ENCODE peak calls at places on chromosomes 3 and 15, in seven cellular contexts. B is aorta, S is heart right ventricle, O is brain microvascular endothelial cell, Z is fibroblast of lung, H is BE2C, T is cardiac muscle cell. C is an unnamed sample. For H3K27me3 and H3K36me3, the result is how much of the 10 kb centered on the place peaks cover.

GRCh38 chr3:155026999-155027591 is 53.0 kb upstream of the MME start:
- DNase-seq in B (no peak), S (no peak), O (peak), Z (peak), H (no peak), T (peak), C (no peak)

GRCh38 chr3:160473233-160473632 is 23.6 kb upstream of the TRIM59 start:
- DNase-seq in B (no peak), S (no peak), O (peak), Z (peak), H (no peak), T (peak), C (no peak)

GRCh38 chr3:149466192-149466591 is 8.3 kb upstream of the TM4SF4 start:
- DNase-seq in B (no peak), S (no peak), O (peak), Z (peak), H (no peak), T (peak), C (no peak)

GRCh38 chr3:175270199-175270837 is 411.2 kb downstream of the NAALADL2 start:
- DNase-seq in B (no peak), S (no peak), O (no peak), Z (peak), H (peak), T (peak), C (no peak)

GRCh38 chr15:71448688-71449114 is 333.4 kb downstream of the THSD4 start:
- DNase-seq in B (no peak), S (no peak), O (peak), Z (peak), H (peak), T (peak), C (peak)

GRCh38 chr3:27479816-27480543 is 4.2 kb downstream of the SLC4A7 start:
- DNase-seq in B (no peak), S (no peak), O (no peak), Z (no peak), H (no peak), T (no peak), C (no peak)

GRCh38 chr3:137845161-137845560 is 81.0 kb downstream of the SOX14 start:
- DNase-seq in B (no peak), S (no peak), O (no peak), Z (no peak), H (no peak), T (no peak), C (no peak)

GRCh38 chr3:4504340-4505261 is 11.5 kb downstream of the ITPR1 start:
- DNase-seq in B (no peak), S (no peak), O (no peak), Z (peak), H (peak), T (peak), C (peak)

GRCh38 chr3:180253283-180253682 is 216.5 kb upstream of the PEX5L start:
- DNase-seq in B (no peak), S (no peak), O (no peak), Z (no peak), H (no peak), T (no peak), C (no peak)

GRCh38 chr3:99911433-99911832 is 93.8 kb downstream of the CMSS1 start:
- DNase-seq in B (no peak), S (no peak), O (no peak), Z (no peak), H (peak), T (no peak), C (no peak)

GRCh38 chr15:99485153-99485947 is 80.4 kb upstream of the MEF2A start:
- DNase-seq in B (no peak), S (no peak), O (no peak), Z (no peak), H (no peak), T (no peak), C (no peak)

GRCh38 chr3:115626711-115627110 is 3.4 kb downstream of the GAP43 start:
- DNase-seq in B (no peak), S (no peak), O (no peak), Z (no peak), H (no peak), T (no peak), C (no peak)

GRCh38 chr3:133294253-133294652 is 105.6 kb upstream of the BFSP2 start:
- DNase-seq in B (no peak), S (no peak), O (peak), Z (no peak), H (no peak), T (no peak), C (no peak)

GRCh38 chr15:78358114-78358513 is 18.0 kb downstream of the CRABP1 start:
- DNase-seq in B (no peak), S (no peak), O (peak), Z (peak), H (no peak), T (peak), C (no peak)

GRCh38 chr3:156388469-156389150 is 166.3 kb downstream of the SSR3 start:
- DNase-seq in B (no peak), S (no peak), O (peak), Z (peak), H (no peak), T (peak), C (no peak)

GRCh38 chr3:146125946-146126345 is 35.0 kb downstream of the PLOD2 start:
- DNase-seq in B (no peak), S (no peak), O (peak), Z (peak), H (no peak), T (peak), C (no peak)

GRCh38 chr3:100523050-100523760 is 30.8 kb downstream of the TMEM45A start:
- DNase-seq in B (no peak), S (no peak), O (no peak), Z (no peak), H (no peak), T (no peak), C (no peak)

GRCh38 chr3:45486136-45486535 is 97.8 kb downstream of the LARS2 start:
- DNase-seq in B (no peak), S (no peak), O (no peak), Z (no peak), H (no peak), T (peak), C (no peak)

GRCh38 chr3:73727117-73727802 is 102.5 kb upstream of the PDZRN3 start:
- DNase-seq in B (no peak), S (no peak), O (peak), Z (peak), H (no peak), T (peak), C (no peak)

GRCh38 chr3:135994708-135995335 is 29.3 kb downstream of the PPP2R3A start:
- DNase-seq in B (peak), S (no peak), O (no peak), Z (no peak), H (no peak), T (no peak), C (no peak)

GRCh38 chr3:155352900-155353490 is 59.5 kb upstream of the STRIT1 start:
- DNase-seq in B (no peak), S (no peak), O (no peak), Z (peak), H (no peak), T (peak), C (no peak)

GRCh38 chr3:30641612-30642251 is 35.3 kb downstream of the TGFBR2 start:
- DNase-seq in B (no peak), S (no peak), O (no peak), Z (no peak), H (no peak), T (no peak), C (no peak)

GRCh38 chr3:186985713-186986364 is 55.5 kb downstream of the ST6GAL1 start:
- DNase-seq in B (no peak), S (peak), O (no peak), Z (no peak), H (peak), T (no peak), C (no peak)

GRCh38 chr3:167684389-167684993 is 30.7 kb upstream of the WDR49 start:
- DNase-seq in B (no peak), S (no peak), O (peak), Z (peak), H (peak), T (peak), C (peak)

GRCh38 chr3:170753421-170754344 is 116.3 kb downstream of the RPL22L1 start:
- DNase-seq in B (no peak), S (no peak), O (no peak), Z (peak), H (peak), T (peak), C (no peak)
- H3K27me3 ChIP-seq in B (under half), S (under half), O (under half), Z (under half), H (under half), T (under half), C (under half)

GRCh38 chr15:79883579-79884203 is 13.1 kb downstream of the MTHFS start:
- DNase-seq in B (no peak), S (no peak), O (no peak), Z (no peak), H (no peak), T (no peak), C (no peak)
- H3K36me3 ChIP-seq in B (under half), S (under half), O (under half), Z (under half), H (under half), T (under half), C (under half)

GRCh38 chr15:69735126-69735525 is 282.5 kb downstream of the RPLP1 start:
- DNase-seq in B (no peak), S (no peak), O (peak), Z (peak), H (peak), T (peak), C (no peak)
- H3K27me3 ChIP-seq in B (under half), S (under half), O (under half), Z (under half), H (under half), T (under half), C (under half)

GRCh38 chr15:56228352-56228751 is 15.3 kb downstream of the RFX7 start:
- DNase-seq in B (no peak), S (no peak), O (no peak), Z (no peak), H (no peak), T (no peak), C (no peak)

GRCh38 chr15:56225520-56225919 is 18.2 kb downstream of the RFX7 start:
- DNase-seq in B (no peak), S (no peak), O (no peak), Z (no peak), H (no peak), T (no peak), C (no peak)

GRCh38 chr15:56227315-56227714 is 16.4 kb downstream of the RFX7 start:
- DNase-seq in B (no peak), S (no peak), O (no peak), Z (no peak), H (no peak), T (no peak), C (no peak)

GRCh38 chr15:56228854-56229253 is 14.8 kb downstream of the RFX7 start:
- DNase-seq in B (no peak), S (no peak), O (no peak), Z (no peak), H (no peak), T (no peak), C (no peak)

GRCh38 chr15:56227780-56228179 is 15.9 kb downstream of the RFX7 start:
- DNase-seq in B (no peak), S (no peak), O (no peak), Z (no peak), H (no peak), T (no peak), C (no peak)
- H3K36me3 ChIP-seq in B (under half), S (under half), O (under half), Z (under half), H (under half), T (under half), C (under half)

DNA sequence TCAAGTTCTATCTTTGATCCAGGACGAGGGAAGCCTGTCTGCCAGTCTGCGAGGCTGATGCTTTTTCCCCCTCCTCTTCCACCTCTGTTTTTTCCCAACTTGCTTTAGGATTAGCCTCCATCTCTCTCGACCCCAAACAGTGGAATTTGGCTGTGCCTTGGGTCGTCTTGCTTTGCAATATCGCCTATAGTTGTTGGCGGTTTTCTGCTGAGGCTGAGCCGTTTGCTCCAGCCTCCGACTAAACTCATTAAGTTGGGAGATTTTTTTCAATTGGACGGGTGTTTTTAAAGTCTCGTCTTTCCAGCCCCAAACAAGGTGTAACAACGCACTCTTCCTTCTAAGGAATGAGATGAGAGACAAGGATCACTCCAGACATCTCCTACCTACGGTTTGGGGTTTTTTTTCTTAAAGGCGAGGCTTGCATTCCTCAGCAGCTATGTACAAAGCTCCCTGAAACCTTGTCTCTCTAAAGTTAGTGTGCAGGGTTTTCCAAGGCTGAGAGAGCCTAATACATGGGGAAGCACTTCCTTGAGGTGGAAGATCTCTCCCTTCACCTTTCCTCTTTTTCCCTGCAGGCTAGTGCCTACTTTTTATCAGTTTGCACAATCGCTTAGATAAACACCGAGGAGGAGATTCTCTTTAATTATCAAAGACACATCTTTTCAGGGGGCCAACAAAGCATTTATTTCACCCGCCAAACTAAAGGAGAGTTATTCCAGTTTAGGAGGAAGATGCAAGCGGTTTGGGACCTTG is 4.7 kb upstream of the NR2F2 start:
- DNase-seq in B (no peak), S (no peak), O (peak), Z (peak), H (no peak), T (peak), C (no peak)
- H3K27me3 ChIP-seq in B (under half), S (half or more), O (under half), Z (under half), H (half or more), T (half or more), C (under half)